ENCODE peak calls at places on chromosomes 5 and 9, in eight cellular contexts. O is NCI-H187; A is stimulated activated CD8-positive, alpha-beta memory T cell treated with anti-CD3 and anti-CD28 coated beads, Interleukin-15, amount 100 ng/mL, for 4 hours; E is dorsolateral prefrontal cortex; N is CD8-positive, alpha-beta memory T cell; S is HCEC 1CT; I is MV-4-11; K is NCI-H2107. W is an unnamed sample.

GRCh38 chr9:114281421-114282103 is 41.3 kb upstream of the ORM1 start:
- DNase-seq in S (no peak), K (no peak), A (no peak), N (no peak), I (peak; percentile 6), E (peak; percentile 2), O (no peak), W (no peak)

GRCh38 chr9:115746496-115746895 is 407.1 kb upstream of the PAPPA start:
- DNase-seq in S (no peak), A (no peak), K (no peak), I (no peak), E (no peak), O (no peak), N (no peak), W (no peak)

GRCh38 chr5:126552614-126553013 is 42.4 kb downstream of the ALDH7A1 start:
- DNase-seq in K (no peak), I (no peak), O (no peak), A (no peak), S (no peak), N (no peak), E (no peak), W (no peak)

GRCh38 chr9:32161720-32162119 is 222.7 kb upstream of the ACO1 start:
- DNase-seq in O (no peak), N (no peak), A (no peak), E (no peak), K (no peak), I (no peak), S (no peak), W (no peak)

GRCh38 chr9:128635266-128636023 is 21.2 kb downstream of the DYNC2I2 start:
- DNase-seq in S (peak; percentile 97), N (no peak), A (no peak), E (peak; percentile 69), O (peak; percentile 19), I (no peak), K (peak; percentile 77), W (no peak)

GRCh38 chr5:83011990-83012389 is 65.2 kb downstream of the TMEM167A start:
- DNase-seq in K (no peak), S (no peak), I (peak; percentile 95), A (no peak), E (no peak), N (no peak), O (no peak), W (no peak)

GRCh38 chr5:147735621-147736125 is 46.9 kb downstream of the JAKMIP2 start:
- DNase-seq in I (no peak), A (no peak), K (no peak), E (no peak), O (no peak), S (no peak), N (no peak), W (no peak)

GRCh38 chr9:75117572-75117971 is 29.3 kb downstream of the OSTF1 start:
- DNase-seq in N (no peak), A (no peak), O (no peak), E (no peak), I (no peak), S (no peak), K (no peak), W (no peak)

GRCh38 chr9:18756712-18757125 is 276.3 kb downstream of the SAXO1 start:
- DNase-seq in N (no peak), S (no peak), A (no peak), I (no peak), K (no peak), E (no peak), O (no peak), W (no peak)

GRCh38 chr9:4769321-4770080 is 23.2 kb upstream of the RCL1 start:
- DNase-seq in E (no peak), A (no peak), I (peak; percentile 8), N (no peak), O (no peak), K (no peak), S (peak; percentile 44), W (no peak)

GRCh38 chr9:1042466-1042865 is 7.7 kb upstream of the DMRT2 start:
- DNase-seq in S (no peak), E (no peak), A (no peak), I (no peak), N (no peak), O (no peak), K (no peak), W (no peak)

GRCh38 chr5:174945853-174946252 is 221.5 kb downstream of the MSX2 start:
- DNase-seq in O (no peak), N (no peak), A (no peak), S (no peak), I (no peak), E (no peak), K (no peak), W (no peak)

GRCh38 chr9:110566156-110566555 is 13.4 kb downstream of the SVEP1 start:
- DNase-seq in O (no peak), S (no peak), E (no peak), K (no peak), N (no peak), I (no peak), A (no peak), W (no peak)

GRCh38 chr5:126998201-126998631 is 32.1 kb downstream of the MARCHF3 start:
- DNase-seq in S (peak; percentile 47), O (peak; percentile 10), N (no peak), A (no peak), K (peak; percentile 19), I (no peak), E (no peak), W (no peak)

GRCh38 chr5:139812323-139812722 is 16.7 kb downstream of the PSD2 start:
- DNase-seq in N (no peak), E (no peak), O (no peak), S (no peak), A (no peak), I (no peak), K (no peak), W (no peak)

GRCh38 chr5:168106008-168106761 is 185.3 kb upstream of the WWC1 start:
- DNase-seq in N (no peak), K (no peak), E (no peak), S (peak; percentile 22), A (no peak), O (no peak), I (no peak), W (no peak)

GRCh38 chr5:88244686-88245085 is 24.0 kb downstream of the TMEM161B start:
- DNase-seq in K (no peak), E (no peak), I (no peak), O (no peak), S (peak; percentile 5), A (no peak), N (no peak), W (no peak)

GRCh38 chr9:109918359-109919163 is 138.6 kb downstream of the PALM2AKAP2 start:
- DNase-seq in O (peak; percentile 41), A (no peak), K (peak; percentile 38), S (peak; percentile 27), I (no peak), E (no peak), N (no peak), W (peak; percentile 85)

GRCh38 chr9:26747611-26748010 is 145.0 kb downstream of the CAAP1 start:
- DNase-seq in N (no peak), O (no peak), I (no peak), K (no peak), E (no peak), S (no peak), A (no peak), W (no peak)

GRCh38 chr9:114688388-114688787 is 6.4 kb upstream of the TEX48 start:
- DNase-seq in I (no peak), S (no peak), E (no peak), O (no peak), N (no peak), K (no peak), A (no peak), W (no peak)

GRCh38 chr5:107670028-107670926 is 460 bp downstream of the EFNA5 start:
- DNase-seq in S (peak; percentile 58), O (no peak), N (no peak), K (no peak), E (peak; percentile 4), A (no peak), I (no peak), W (no peak)

GRCh38 chr5:179699640-179700298 is 1.0 kb downstream of the CANX start:
- DNase-seq in A (no peak), N (peak; percentile 14), I (no peak), S (peak; percentile 10), E (no peak), O (no peak), K (no peak), W (no peak)

GRCh38 chr5:61162832-61163567 is 732 bp upstream of the SMIM15 start:
- DNase-seq in N (no peak), S (peak; percentile 41), O (no peak), K (no peak), I (peak; percentile 73), E (no peak), A (no peak), W (no peak)

GRCh38 chr9:96173640-96174039 is 128.3 kb downstream of the HSD17B3 start:
- DNase-seq in I (no peak), N (no peak), A (no peak), K (no peak), E (no peak), O (no peak), S (no peak), W (no peak)